ENCODE peak calls at places on chromosomes 12 and 14, in eight cellular contexts. Z is K562, T is GM12865, D is PC-3, H is right atrium auricular region, C is astrocyte of the spinal cord, P is colonic mucosa, X is A549. F is an unnamed sample.

GRCh38 chr12:51390457-51391046 is 654 bp downstream of the GALNT6 start:
- DNase-seq in Z (no peak), T (peak), D (peak), H (no peak), C (no peak), P (no peak), X (no peak), F (no peak)

GRCh38 chr14:47744155-47744554 is 68.8 kb upstream of the MDGA2 start:
- DNase-seq in Z (no peak), T (no peak), D (no peak), H (no peak), C (no peak), P (no peak), X (no peak), F (no peak)

GRCh38 chr12:27970391-27970980 is 2.0 kb downstream of the PTHLH start:
- DNase-seq in Z (no peak), T (no peak), D (peak), H (no peak), C (peak), P (no peak), X (no peak), F (peak)

GRCh38 chr14:87457727-87458126 is 535.3 kb downstream of the GALC start:
- DNase-seq in Z (no peak), T (peak), D (peak), H (no peak), C (no peak), P (no peak), X (no peak), F (no peak)

GRCh38 chr12:51183816-51184215 is 10.9 kb upstream of the TFCP2 start:
- DNase-seq in Z (peak), T (no peak), D (peak), H (no peak), C (peak), P (peak), X (no peak), F (no peak)

GRCh38 chr12:88127855-88128254 is 14.0 kb downstream of the CEP290 start:
- DNase-seq in Z (no peak), T (no peak), D (no peak), H (no peak), C (no peak), P (no peak), X (no peak), F (no peak)

GRCh38 chr12:120259418-120260202 is 5.9 kb downstream of the PXN start:
- DNase-seq in Z (no peak), T (no peak), D (no peak), H (no peak), C (no peak), P (no peak), X (no peak), F (no peak)

GRCh38 chr14:67636361-67636919 is 16.7 kb downstream of the ARG2 start:
- DNase-seq in Z (peak), T (peak), D (no peak), H (no peak), C (peak), P (no peak), X (no peak), F (no peak)

GRCh38 chr14:71703477-71703876 is 228.8 kb upstream of the RGS6 start:
- DNase-seq in Z (no peak), T (no peak), D (no peak), H (no peak), C (peak), P (no peak), X (no peak), F (no peak)

GRCh38 chr12:113818833-113819232 is 147.3 kb downstream of the RBM19 start:
- DNase-seq in Z (peak), T (no peak), D (peak), H (no peak), C (no peak), P (no peak), X (peak), F (peak)
- TF ChIP-seq CTCF in Z (peak), T (no peak), D (peak), H (no peak), C (peak), P (no peak), X (peak), F (peak)

GRCh38 chr14:51219473-51220448 is 20.3 kb upstream of the TMX1 start:
- DNase-seq in Z (peak), T (peak), D (peak), H (no peak), C (peak), P (no peak), X (peak), F (no peak)
- TF ChIP-seq CTCF in Z (peak), T (peak), D (peak), H (peak), C (peak), P (peak), X (peak), F (peak)

GRCh38 chr14:76313303-76313702 is 62.6 kb upstream of the ESRRB start:
- DNase-seq in Z (no peak), T (no peak), D (no peak), H (no peak), C (no peak), P (no peak), X (no peak), F (no peak)

GRCh38 chr14:76311410-76311758 is 64.6 kb upstream of the ESRRB start:
- DNase-seq in Z (no peak), T (peak), D (no peak), H (no peak), C (no peak), P (no peak), X (no peak), F (no peak)

GRCh38 chr14:76307786-76308780 is 67.9 kb upstream of the ESRRB start:
- DNase-seq in Z (no peak), T (no peak), D (peak), H (peak), C (no peak), P (no peak), X (no peak), F (no peak)

GRCh38 chr14:76312821-76313220 is 63.1 kb upstream of the ESRRB start:
- DNase-seq in Z (no peak), T (no peak), D (no peak), H (no peak), C (no peak), P (no peak), X (no peak), F (no peak)

DNA sequence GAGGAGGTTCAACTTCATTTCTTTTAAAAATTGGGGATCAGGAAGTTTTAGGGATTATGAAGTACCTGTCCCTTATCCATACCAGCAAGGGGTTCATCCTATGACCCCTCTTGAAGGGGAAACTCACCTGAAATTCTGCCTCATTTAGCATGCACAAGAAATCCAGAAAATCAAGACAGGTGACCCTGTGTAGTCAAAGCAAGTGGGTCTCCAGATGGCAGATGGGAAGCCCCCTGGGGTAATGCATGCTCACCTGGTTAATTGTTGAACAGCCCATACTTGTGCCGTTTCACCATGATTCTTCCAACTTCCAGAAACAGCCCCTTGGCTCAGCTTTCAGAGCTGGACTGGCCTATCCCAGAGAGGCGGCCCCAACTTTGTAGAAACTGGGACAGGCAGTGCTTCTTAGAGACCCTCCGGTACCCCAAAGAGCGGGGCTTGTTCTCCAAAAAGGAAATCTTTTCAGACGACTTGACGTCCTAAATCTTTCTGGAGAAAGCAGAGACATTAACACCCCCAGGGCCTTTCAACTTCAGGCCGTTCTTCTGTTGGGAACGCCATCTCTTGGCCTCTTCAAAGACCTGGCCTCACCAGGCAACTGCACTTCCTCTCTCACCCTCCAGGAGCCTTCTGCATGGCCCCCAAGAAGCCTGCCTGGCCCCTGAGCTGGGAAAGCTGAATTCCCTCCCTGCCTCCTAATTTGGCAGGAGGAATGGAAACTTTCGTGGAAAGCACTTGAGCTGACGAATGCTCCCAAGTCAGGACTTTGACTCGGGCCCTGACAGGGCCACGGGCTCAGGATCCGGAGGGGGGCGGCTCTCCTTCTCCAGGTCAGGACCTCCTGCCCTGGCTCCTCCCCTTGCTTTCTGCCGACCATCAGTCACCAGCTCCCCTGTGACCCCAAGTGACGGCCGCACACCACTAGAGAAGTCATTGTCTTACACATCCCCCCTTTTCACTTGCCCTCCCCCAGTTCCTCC is 66.1 kb upstream of the ESRRB start:
- DNase-seq in Z (no peak), T (no peak), D (no peak), H (no peak), C (no peak), P (no peak), X (no peak), F (no peak)
- TF ChIP-seq CTCF in Z (no peak), T (peak), D (no peak), H (no peak), C (no peak), P (no peak), X (no peak), F (no peak)

GRCh38 chr12:6954754-6955461 is 3.8 kb downstream of the PTPN6 start:
- DNase-seq in Z (no peak), T (peak), D (no peak), H (no peak), C (no peak), P (no peak), X (no peak), F (no peak)

GRCh38 chr12:6955462-6956331 is 4.5 kb downstream of the PTPN6 start:
- DNase-seq in Z (no peak), T (peak), D (no peak), H (no peak), C (no peak), P (no peak), X (no peak), F (no peak)

GRCh38 chr12:6957151-6957701 is 6.1 kb downstream of the PTPN6 start:
- DNase-seq in Z (no peak), T (peak), D (no peak), H (no peak), C (no peak), P (no peak), X (no peak), F (no peak)

GRCh38 chr12:6957741-6958608 is 6.8 kb downstream of the PTPN6 start:
- DNase-seq in Z (no peak), T (peak), D (no peak), H (no peak), C (no peak), P (no peak), X (no peak), F (no peak)

GRCh38 chr12:6956332-6956727 is 5.2 kb downstream of the PTPN6 start:
- DNase-seq in Z (no peak), T (peak), D (no peak), H (no peak), C (no peak), P (no peak), X (no peak), F (no peak)
- TF ChIP-seq CTCF in Z (no peak), T (no peak), D (no peak), H (no peak), C (no peak), P (no peak), X (no peak), F (no peak)

GRCh38 chr12:115973968-115974765 is 303.3 kb downstream of the MED13L start:
- DNase-seq in Z (no peak), T (no peak), D (no peak), H (no peak), C (no peak), P (no peak), X (no peak), F (no peak)
- TF ChIP-seq CTCF in Z (no peak), T (no peak), D (no peak), H (no peak), C (no peak), P (no peak), X (no peak), F (no peak)

GRCh38 chr12:102659200-102659911 is 179.0 kb upstream of the IGF1 start:
- DNase-seq in Z (no peak), T (no peak), D (no peak), H (no peak), C (no peak), P (no peak), X (no peak), F (no peak)
- TF ChIP-seq CTCF in Z (no peak), T (no peak), D (peak), H (no peak), C (no peak), P (no peak), X (no peak), F (no peak)

DNA sequence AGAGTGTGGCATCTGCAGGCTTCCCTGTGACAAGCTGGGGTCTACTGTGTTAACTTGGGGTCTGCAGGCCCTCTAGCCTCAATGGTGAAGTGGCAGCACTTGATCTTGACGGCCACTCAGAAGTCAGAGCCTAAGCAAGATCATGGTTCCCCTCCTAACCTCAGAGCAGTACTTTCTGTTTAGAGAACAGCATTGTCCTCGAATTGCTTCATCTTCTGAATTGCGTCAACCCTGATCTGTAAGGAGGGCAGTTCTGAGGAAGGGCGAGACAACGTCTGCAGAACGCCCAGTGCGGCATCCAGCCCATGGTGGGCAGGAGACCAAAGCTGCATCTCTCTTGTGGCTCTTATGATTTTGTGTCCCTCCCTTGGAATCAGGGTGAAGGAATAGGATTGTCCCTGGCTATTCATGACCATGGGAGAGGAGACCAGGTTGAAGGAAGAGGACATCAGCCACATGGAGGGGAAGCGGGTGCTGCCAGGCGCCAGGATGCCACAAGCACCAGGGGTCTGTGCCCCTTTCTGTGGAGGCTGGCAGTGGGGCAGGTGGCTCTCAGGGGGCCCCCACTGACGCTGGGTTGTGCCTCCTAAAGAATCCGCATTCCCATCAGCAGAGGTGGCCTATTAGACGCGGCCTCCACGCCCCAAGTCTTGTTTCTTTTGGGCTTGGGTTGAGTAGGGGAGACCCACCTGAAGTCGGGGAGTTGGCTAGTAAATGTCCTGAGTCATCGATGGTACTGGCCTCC is 2.2 kb downstream of the SERPINA9 start:
- DNase-seq in Z (no peak), T (no peak), D (no peak), H (no peak), C (no peak), P (no peak), X (no peak), F (no peak)
- TF ChIP-seq CTCF in Z (no peak), T (no peak), D (no peak), H (no peak), C (no peak), P (no peak), X (no peak), F (no peak)

F was measured in endothelial cell.